ENCODE peak calls at places on chromosomes 5 and 9, in five cellular contexts. S, W, A, J and R are unnamed samples.

GRCh38 chr5:173413476-173413982 is 85.3 kb upstream of the STC2 start:
- DNase-seq in J (no peak), A (no peak), W (no peak), S (no peak), R (no peak)

GRCh38 chr9:98576354-98576753 is 132.4 kb downstream of the GABBR2 start:
- DNase-seq in J (no peak), A (no peak), W (no peak), S (no peak), R (no peak)

GRCh38 chr5:133427121-133427777 is 185.1 kb downstream of the FSTL4 start:
- DNase-seq in W (no peak), J (no peak), A (no peak), S (no peak), R (no peak)

GRCh38 chr5:56429110-56429561 is 196.0 kb upstream of the ANKRD55 start:
- DNase-seq in S (peak), W (no peak), J (no peak), A (peak), R (no peak)

GRCh38 chr9:125604189-125604588 is 102.8 kb downstream of the MAPKAP1 start:
- DNase-seq in S (no peak), W (no peak), A (no peak), J (no peak), R (no peak)

GRCh38 chr9:79263666-79264460 is 307.9 kb upstream of the TLE4 start:
- DNase-seq in J (no peak), A (peak), S (peak), W (no peak), R (no peak)

GRCh38 chr9:111903996-111904395 is 7.4 kb downstream of the UGCG start:
- DNase-seq in A (no peak), W (no peak), J (no peak), S (no peak), R (no peak)

GRCh38 chr5:69032009-69032408 is 61.8 kb upstream of the SLC30A5 start:
- DNase-seq in A (no peak), S (no peak), W (no peak), J (no peak), R (no peak)

GRCh38 chr5:127313847-127314473 is 23.4 kb downstream of the MEGF10 start:
- DNase-seq in J (peak), S (peak), A (peak), W (peak), R (peak)

GRCh38 chr5:173228639-173229380 is 6.2 kb downstream of the NKX2-5 start:
- DNase-seq in A (peak), W (no peak), S (no peak), J (no peak), R (no peak)

GRCh38 chr5:34652916-34653315 is 3.2 kb upstream of the RAI14 start:
- DNase-seq in J (no peak), W (no peak), A (no peak), S (no peak), R (no peak)

GRCh38 chr9:106745457-106745856 is 117.5 kb upstream of the ZNF462 start:
- DNase-seq in S (no peak), J (no peak), A (no peak), W (no peak), R (no peak)

GRCh38 chr5:53326420-53327153 is 153.8 kb upstream of the FST start:
- DNase-seq in A (no peak), W (no peak), J (no peak), S (no peak), R (no peak)

GRCh38 chr5:50733737-50734136 is 67.3 kb downstream of the PARP8 start:
- DNase-seq in W (no peak), S (no peak), A (no peak), J (no peak), R (no peak)

GRCh38 chr5:1794896-1795290 is 4.7 kb downstream of the MRPL36 start:
- DNase-seq in S (no peak), J (no peak), W (peak), A (no peak), R (no peak)

GRCh38 chr9:110750272-110750671 is 81.7 kb downstream of the MUSK start:
- DNase-seq in W (no peak), J (no peak), S (peak), A (peak), R (no peak)

GRCh38 chr5:9455826-9456434 is 89.9 kb downstream of the SEMA5A start:
- DNase-seq in A (no peak), J (no peak), W (no peak), S (no peak), R (no peak)

GRCh38 chr9:135248111-135248510 is 160.6 kb downstream of the OLFM1 start:
- DNase-seq in W (no peak), J (no peak), A (peak), S (no peak), R (no peak)

GRCh38 chr9:124015091-124015660 is 3.6 kb downstream of the LHX2 start:
- DNase-seq in A (no peak), J (no peak), W (no peak), S (no peak), R (no peak)

GRCh38 chr5:9765421-9765820 is 135.3 kb upstream of the TAS2R1 start:
- DNase-seq in W (no peak), J (no peak), S (no peak), A (no peak), R (no peak)

GRCh38 chr5:57650360-57651069 is 167.9 kb upstream of the ACTBL2 start:
- DNase-seq in W (no peak), J (peak), A (no peak), S (no peak), R (no peak)

GRCh38 chr5:154194348-154195329 is 4.1 kb downstream of the GALNT10 start:
- DNase-seq in S (no peak), W (no peak), A (no peak), J (no peak), R (no peak)

GRCh38 chr5:127801751-127802476 is 98.7 kb downstream of the CCDC192 start:
- DNase-seq in S (no peak), W (no peak), J (no peak), A (no peak), R (no peak)

GRCh38 chr5:142839711-142840441 is 69.7 kb downstream of the ARHGAP26 start:
- DNase-seq in J (no peak), S (peak), W (peak), A (peak), R (no peak)

GRCh38 chr9:120538339-120538738 is 41.6 kb downstream of the CDK5RAP2 start:
- DNase-seq in W (no peak), A (no peak), J (no peak), S (no peak), R (no peak)

GRCh38 chr5:176181271-176181855 is 56.9 kb upstream of the SIMC1 start:
- DNase-seq in W (no peak), S (no peak), J (no peak), A (no peak), R (no peak)

GRCh38 chr5:169429044-169429443 is 128.1 kb upstream of the SLIT3 start:
- DNase-seq in A (peak), J (no peak), S (peak), W (no peak), R (no peak)

GRCh38 chr5:175444060-175444904 is at the start of gene DRD1:
- DNase-seq in A (peak), J (peak), W (no peak), S (no peak), R (peak)

GRCh38 chr5:168987540-168988300 is 313.2 kb downstream of the SLIT3 start:
- DNase-seq in W (no peak), J (peak), S (peak), A (peak), R (peak)

GRCh38 chr9:36484124-36484523 is 84.1 kb upstream of the RNF38 start:
- DNase-seq in W (no peak), A (no peak), S (no peak), J (no peak), R (no peak)

GRCh38 chr9:135907006-135907434 is 326 bp downstream of the CAMSAP1 start:
- DNase-seq in A (peak), W (no peak), J (no peak), S (peak), R (no peak)

GRCh38 chr5:8033261-8033660 is 164.3 kb downstream of the MTRR start:
- DNase-seq in S (no peak), J (no peak), W (no peak), A (no peak), R (no peak)

GRCh38 chr5:618450-618849 is 6.3 kb downstream of the CEP72 start:
- DNase-seq in A (no peak), W (no peak), S (no peak), J (no peak), R (no peak)

GRCh38 chr9:12722131-12722530 is 28.9 kb downstream of the TYRP1 start:
- DNase-seq in W (no peak), A (no peak), S (no peak), J (no peak), R (no peak)

GRCh38 chr5:141618030-141618803 is 583 bp downstream of the DIAPH1 start:
- DNase-seq in J (peak), S (no peak), W (peak), A (peak), R (peak)

GRCh38 chr5:179923422-179923821 is 15.7 kb upstream of the TBC1D9B start:
- DNase-seq in W (no peak), A (no peak), S (no peak), J (no peak), R (no peak)

DNA sequence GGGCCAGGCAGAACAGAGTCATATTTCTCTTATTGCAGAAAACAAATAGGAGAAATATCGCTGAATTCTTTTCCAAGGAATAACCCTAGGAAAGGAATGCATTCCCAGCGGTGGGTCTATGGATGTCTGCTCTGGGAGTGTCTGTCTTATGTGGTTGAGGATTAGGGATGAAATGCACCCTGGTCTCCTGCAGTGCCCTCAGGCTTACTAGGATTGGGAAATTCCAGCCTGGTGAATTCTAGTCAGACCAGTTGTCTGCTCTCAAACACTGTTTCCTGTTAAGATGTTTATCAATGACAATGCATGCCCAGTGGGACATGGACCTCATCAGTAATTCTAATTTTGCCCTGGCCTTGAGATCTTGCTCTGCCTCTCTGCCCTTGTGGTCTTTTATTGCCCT is 136.1 kb upstream of the ELAVL2 start:
- DNase-seq in S (no peak), J (no peak), W (no peak), A (no peak), R (no peak)
- H3K27ac ChIP-seq in S (no peak), J (no peak), W (no peak), A (no peak), R (no peak)

DNA sequence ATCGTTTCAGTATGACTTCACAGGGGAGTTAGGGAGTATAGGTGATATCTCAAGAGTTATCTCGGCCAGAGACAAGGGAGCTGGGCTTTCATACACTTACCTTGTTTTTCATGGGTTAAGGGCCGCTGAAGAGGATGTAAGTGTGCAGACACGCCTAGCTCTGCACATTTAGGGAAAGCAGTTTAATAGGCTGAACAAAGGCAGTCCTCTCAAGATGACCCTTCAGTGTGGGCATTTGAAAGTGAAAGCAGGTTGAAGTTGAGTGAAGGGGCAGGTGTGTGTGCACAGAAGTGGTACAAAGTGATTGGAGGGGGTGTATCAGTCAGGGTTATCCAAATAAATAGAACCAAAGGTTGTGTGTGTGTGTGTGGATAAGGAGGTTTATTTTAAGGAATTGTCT is 33.1 kb upstream of the PRXL2C start:
- DNase-seq in W (no peak), J (no peak), S (no peak), A (no peak), R (no peak)
- H3K4me3 ChIP-seq in W (no peak), J (no peak), S (no peak), A (no peak), R (no peak)

DNA sequence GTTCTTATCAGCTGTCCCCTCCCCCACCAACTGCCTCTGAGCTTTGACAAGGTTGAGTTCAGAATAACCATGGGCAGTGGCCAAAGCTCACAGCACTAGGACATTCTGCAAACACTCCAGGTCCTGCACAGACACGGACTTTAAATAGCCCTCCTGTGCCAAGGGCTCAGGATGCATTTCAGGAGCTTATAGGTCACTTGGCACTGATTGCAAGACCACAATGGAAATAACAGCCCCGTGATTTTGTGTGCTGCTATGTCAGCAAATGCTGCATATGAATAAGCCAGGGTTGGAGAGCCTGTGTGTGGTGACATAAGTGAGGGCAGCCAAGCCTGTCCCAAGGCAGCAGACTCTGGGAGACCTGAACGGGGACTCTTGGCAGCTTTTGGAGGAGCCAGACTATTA is 150.7 kb downstream of the DMRT2 start:
- DNase-seq in A (peak), S (peak), W (peak), J (no peak), R (no peak)
- H3K27ac ChIP-seq in A (no peak), S (peak), W (no peak), J (no peak), R (no peak)

DNA sequence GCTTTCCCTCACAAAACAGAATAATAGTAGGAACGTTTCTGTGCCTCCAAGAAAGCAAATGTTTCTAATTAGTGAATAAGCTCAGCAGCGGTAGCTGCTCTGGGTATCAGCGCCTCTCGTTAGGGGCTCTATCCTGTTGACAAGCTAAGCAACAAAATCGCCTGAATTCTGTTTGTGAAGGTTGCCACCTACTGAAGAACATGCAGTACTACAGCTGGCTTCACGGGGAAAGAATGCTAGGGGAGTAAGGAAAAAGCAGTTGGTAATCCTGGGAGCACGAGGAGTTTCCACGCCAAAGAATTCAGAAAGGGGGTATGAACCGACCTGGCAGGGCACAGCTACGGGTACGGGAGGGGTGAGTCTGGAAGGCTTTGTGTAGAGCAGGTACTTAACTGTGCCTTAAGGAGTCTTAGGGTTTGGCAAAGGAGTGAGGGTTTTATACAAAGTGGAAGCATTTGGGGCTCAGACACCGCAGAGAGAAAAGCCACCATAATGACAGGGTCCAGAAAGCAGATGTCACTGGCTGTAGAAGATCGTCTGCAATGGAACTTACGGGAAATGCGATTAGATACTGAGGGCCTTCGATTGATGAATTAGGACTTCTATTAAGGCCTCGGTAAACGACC is 171.7 kb downstream of the TTC39B start:
- DNase-seq in J (peak), W (no peak), S (no peak), A (peak), R (peak)
- H3K4me3 ChIP-seq in J (no peak), W (no peak), S (peak), A (peak), R (no peak)

DNA sequence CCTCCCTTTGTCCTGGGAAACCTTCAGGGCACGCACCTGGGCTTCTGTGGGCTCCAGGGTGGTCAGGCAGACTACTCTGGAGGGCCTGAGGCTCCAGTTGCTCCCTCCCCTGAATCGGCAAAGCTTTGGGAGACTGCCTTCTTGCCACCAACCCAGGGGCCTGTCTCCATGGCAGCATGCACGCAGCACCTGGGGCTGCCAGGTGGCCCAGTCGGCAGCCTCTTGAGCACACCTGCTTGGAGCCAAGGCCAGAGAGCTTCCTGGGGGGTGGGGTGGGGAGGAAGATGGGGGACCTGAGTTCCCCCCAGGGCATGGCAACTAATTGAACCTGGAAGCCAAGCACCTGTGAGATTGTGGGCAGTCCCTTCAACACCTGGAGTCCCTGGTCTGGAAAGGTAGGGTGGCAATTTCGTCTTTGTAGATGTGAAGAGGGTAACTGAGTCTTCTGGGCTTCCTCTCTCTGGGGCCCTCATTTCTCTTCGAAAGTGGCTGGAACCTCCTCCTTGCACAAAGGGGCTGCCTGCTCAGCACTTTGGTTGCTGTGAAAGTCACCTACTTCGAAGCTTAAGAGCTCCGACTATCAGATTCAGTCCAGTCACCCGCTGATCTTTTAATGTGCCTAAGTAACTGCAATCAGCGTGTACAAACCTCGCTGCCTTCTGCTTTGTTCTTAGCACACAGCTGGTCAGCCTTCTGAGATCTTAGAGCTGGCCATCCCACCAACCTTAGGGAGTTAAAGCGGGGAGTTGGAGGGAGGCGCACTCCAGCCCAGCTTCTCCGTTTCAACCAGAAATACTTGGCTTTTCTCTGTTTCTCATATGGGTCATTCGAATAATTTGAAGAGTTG is 4.0 kb downstream of the RNF183 start:
- DNase-seq in S (no peak), A (no peak), J (no peak), W (no peak), R (no peak)
- H3K27ac ChIP-seq in S (no peak), A (no peak), J (no peak), W (no peak), R (no peak)

GRCh38 chr5:38451372-38451735 is 105.1 kb downstream of the LIFR start:
- DNase-seq in A (no peak), J (no peak), S (no peak), W (no peak), R (no peak)
- H3K4me3 ChIP-seq in A (no peak), J (no peak), S (no peak), W (no peak), R (no peak)

GRCh38 chr5:67021522-67022316 is 174.9 kb downstream of the CD180 start:
- DNase-seq in A (no peak), S (no peak), J (no peak), W (no peak), R (no peak)
- H3K27ac ChIP-seq in A (no peak), S (no peak), J (no peak), W (peak), R (no peak)

GRCh38 chr9:127852829-127853228 is 1.6 kb downstream of the ENG start:
- DNase-seq in S (no peak), W (no peak), J (no peak), A (no peak), R (no peak)
- H3K4me3 ChIP-seq in S (peak), W (peak), J (no peak), A (peak), R (no peak)

GRCh38 chr9:129694265-129694664 is 28.8 kb downstream of the PRRX2 start:
- DNase-seq in S (no peak), J (no peak), W (no peak), A (no peak), R (no peak)
- H3K27ac ChIP-seq in S (no peak), J (no peak), W (no peak), A (no peak), R (no peak)